ENCODE peak calls at places on chromosomes 5 and 9, in seven cellular contexts. S, G, A, U, R, K and P are unnamed samples.

GRCh38 chr9:19379697-19380046 is 364 bp downstream of the RPS6 start:
- DNase-seq in S (no peak), G (peak), A (peak), U (no peak), R (no peak), K (no peak), P (no peak)

GRCh38 chr9:127207734-127208410 is 56.7 kb upstream of the GARNL3 start:
- DNase-seq in S (no peak), G (no peak), A (no peak), U (no peak), R (no peak), K (no peak), P (no peak)

GRCh38 chr5:132822650-132823480 is 7.6 kb downstream of the SHROOM1 start:
- DNase-seq in S (no peak), G (peak), A (peak), U (peak), R (no peak), K (no peak), P (no peak)

GRCh38 chr5:167049043-167049663 is 1242.3 kb upstream of the WWC1 start:
- DNase-seq in S (no peak), G (peak), A (no peak), U (no peak), R (no peak), K (peak), P (no peak)

GRCh38 chr5:172881691-172882370 is 47.8 kb downstream of the ERGIC1 start:
- DNase-seq in S (no peak), G (no peak), A (no peak), U (peak), R (no peak), K (no peak), P (no peak)

GRCh38 chr5:54785729-54786548 is 199.5 kb downstream of the ESM1 start:
- DNase-seq in S (no peak), G (peak), A (peak), U (peak), R (peak), K (no peak), P (peak)

GRCh38 chr5:33049845-33050244 is 338.7 kb downstream of the NPR3 start:
- DNase-seq in S (no peak), G (no peak), A (peak), U (no peak), R (no peak), K (peak), P (peak)

GRCh38 chr5:117486291-117486690 is 911.7 kb upstream of the SEMA6A start:
- DNase-seq in S (no peak), G (no peak), A (no peak), U (no peak), R (no peak), K (no peak), P (no peak)

GRCh38 chr9:13607746-13608445 is 328.4 kb upstream of the MPDZ start:
- DNase-seq in S (no peak), G (no peak), A (no peak), U (no peak), R (no peak), K (no peak), P (no peak)

GRCh38 chr9:76646249-76646648 is 118.0 kb upstream of the PCA3 start:
- DNase-seq in S (no peak), G (peak), A (no peak), U (no peak), R (no peak), K (no peak), P (no peak)

GRCh38 chr9:92147030-92147853 is 32.0 kb upstream of the SPTLC1 start:
- DNase-seq in S (no peak), G (peak), A (peak), U (peak), R (peak), K (peak), P (no peak)

GRCh38 chr9:73269430-73270101 is 117.9 kb downstream of the ANXA1 start:
- DNase-seq in S (no peak), G (no peak), A (no peak), U (no peak), R (no peak), K (peak), P (no peak)

GRCh38 chr5:73591698-73592501 is 26.4 kb downstream of the UTP15 start:
- DNase-seq in S (no peak), G (no peak), A (no peak), U (no peak), R (no peak), K (peak), P (no peak)

GRCh38 chr5:65663804-65664521 is 39.1 kb downstream of the SHLD3 start:
- DNase-seq in S (no peak), G (no peak), A (no peak), U (no peak), R (no peak), K (peak), P (no peak)

GRCh38 chr9:131397100-131397790 is 3.4 kb downstream of the PRRC2B start:
- DNase-seq in S (no peak), G (no peak), A (peak), U (no peak), R (peak), K (no peak), P (no peak)
- H3K4me3 ChIP-seq in S (peak), G (no peak), A (peak), U (peak), R (peak), K (peak), P (peak)

DNA sequence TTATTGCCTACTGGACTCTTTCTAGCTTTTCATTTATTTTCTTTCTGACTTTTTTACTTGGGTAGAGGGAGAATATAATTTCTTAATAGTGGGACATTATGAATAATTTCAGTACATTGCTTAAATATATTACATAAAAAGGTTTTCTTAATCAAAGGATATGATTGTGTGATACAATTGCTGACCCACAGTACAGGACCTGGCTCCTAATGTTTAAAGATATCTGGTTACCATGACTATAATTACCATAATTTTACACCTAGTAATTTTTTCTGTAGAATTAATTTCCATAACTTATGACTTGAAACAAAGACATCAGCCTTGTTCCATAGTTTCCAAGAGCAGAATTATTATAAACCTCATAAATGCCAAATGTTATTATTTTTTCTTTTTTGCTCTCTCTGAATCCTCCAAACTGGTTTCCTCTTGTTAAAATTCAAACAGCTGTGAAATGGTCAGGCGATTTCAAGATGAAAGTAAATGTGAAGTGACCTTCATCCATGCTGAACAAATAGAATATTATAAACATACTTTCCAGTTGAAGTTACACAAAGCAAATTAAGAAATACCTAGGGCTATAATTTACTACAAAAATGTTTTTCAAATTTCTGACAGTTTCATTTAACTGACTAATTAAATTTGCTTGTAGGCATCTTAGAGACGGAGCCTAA is 301.2 kb upstream of the TYRP1 start:
- DNase-seq in S (no peak), G (no peak), A (no peak), U (no peak), R (no peak), K (no peak), P (no peak)
- H3K4me3 ChIP-seq in S (no peak), G (no peak), A (no peak), U (no peak), R (no peak), K (no peak), P (no peak)

DNA sequence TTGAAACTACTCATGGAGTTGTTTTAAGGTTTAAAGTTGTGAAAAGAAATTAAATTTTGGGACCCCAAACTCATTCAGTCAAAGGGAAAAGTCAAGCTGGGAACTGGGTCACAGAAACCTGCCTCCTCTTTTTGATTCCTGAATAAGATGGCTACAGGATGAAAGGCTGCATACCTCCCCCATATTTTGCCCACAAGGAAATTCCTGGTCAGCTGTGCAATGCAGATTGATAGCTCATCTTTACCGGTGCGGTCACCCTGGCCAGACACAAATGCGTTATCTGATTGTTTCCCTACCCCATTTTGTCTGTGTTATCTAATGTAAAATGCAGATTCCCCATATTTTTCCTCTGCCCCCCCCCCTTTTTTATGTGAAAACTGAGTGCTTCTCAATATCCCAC is 1.3 kb downstream of the HAVCR2 start:
- DNase-seq in S (no peak), G (no peak), A (no peak), U (no peak), R (no peak), K (no peak), P (no peak)
- H3K4me3 ChIP-seq in S (peak), G (no peak), A (peak), U (peak), R (no peak), K (no peak), P (peak)

GRCh38 chr5:140347382-140347781 is 979 bp upstream of the HBEGF start:
- DNase-seq in S (no peak), G (no peak), A (no peak), U (no peak), R (no peak), K (no peak), P (no peak)
- H3K4me3 ChIP-seq in S (peak), G (no peak), A (peak), U (no peak), R (peak), K (no peak), P (no peak)

GRCh38 chr9:114370985-114371335 is 16.8 kb downstream of the AKNA start:
- DNase-seq in S (no peak), G (no peak), A (peak), U (no peak), R (no peak), K (no peak), P (no peak)
- H3K4me3 ChIP-seq in S (no peak), G (no peak), A (no peak), U (no peak), R (no peak), K (no peak), P (no peak)

GRCh38 chr5:157842787-157843186 is 16.2 kb downstream of the CLINT1 start:
- DNase-seq in S (no peak), G (no peak), A (no peak), U (no peak), R (no peak), K (no peak), P (no peak)
- H3K4me3 ChIP-seq in S (no peak), G (no peak), A (no peak), U (no peak), R (no peak), K (no peak), P (no peak)

DNA sequence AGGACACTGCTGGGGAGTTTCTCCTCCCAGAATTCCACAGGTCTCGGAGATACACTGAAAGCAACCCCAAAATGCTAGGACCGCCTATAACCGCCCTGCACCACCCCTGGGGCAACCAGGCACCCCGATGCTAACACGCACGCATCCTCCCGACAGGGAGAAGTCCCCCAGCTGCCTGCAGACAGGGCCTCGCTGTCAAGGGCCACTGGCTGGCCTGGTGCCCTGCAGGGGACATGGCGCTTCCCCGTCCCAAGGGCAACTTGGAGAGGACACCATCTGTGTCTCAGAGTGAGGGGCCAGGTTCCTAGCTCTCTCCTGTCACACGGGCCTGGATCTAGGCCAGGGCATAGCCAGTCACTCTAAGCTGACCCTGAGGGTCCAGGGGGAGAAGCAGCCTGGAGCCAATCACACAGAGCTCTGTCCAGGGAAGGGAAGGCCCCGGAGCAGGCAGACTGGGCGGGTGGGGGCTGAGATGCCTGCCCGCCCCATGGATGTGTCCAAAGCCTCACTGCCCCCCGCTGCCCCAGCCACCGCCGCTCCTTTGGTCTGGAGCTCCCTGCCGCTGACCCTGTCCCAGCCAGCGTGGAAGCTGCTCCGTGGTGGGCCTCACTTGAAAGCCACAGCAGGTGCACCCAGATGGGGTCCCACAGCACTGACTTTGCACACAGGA is 9.7 kb downstream of the NOTCH1 start:
- DNase-seq in S (no peak), G (no peak), A (no peak), U (no peak), R (no peak), K (no peak), P (no peak)
- H3K4me3 ChIP-seq in S (no peak), G (no peak), A (no peak), U (no peak), R (no peak), K (no peak), P (no peak)

GRCh38 chr5:180810210-180811011 is 7.8 kb upstream of the MGAT1 start:
- DNase-seq in S (peak), G (peak), A (peak), U (peak), R (peak), K (peak), P (peak)

GRCh38 chr5:180815241-180816031 is 12.8 kb upstream of the MGAT1 start:
- DNase-seq in S (no peak), G (no peak), A (peak), U (no peak), R (no peak), K (no peak), P (no peak)

GRCh38 chr5:180811012-180811622 is 8.5 kb upstream of the MGAT1 start:
- DNase-seq in S (no peak), G (no peak), A (no peak), U (no peak), R (no peak), K (no peak), P (no peak)

GRCh38 chr5:180811623-180812119 is 9.1 kb upstream of the MGAT1 start:
- DNase-seq in S (no peak), G (no peak), A (no peak), U (no peak), R (no peak), K (no peak), P (no peak)

GRCh38 chr5:180813418-180813817 is 10.8 kb upstream of the MGAT1 start:
- DNase-seq in S (no peak), G (no peak), A (no peak), U (no peak), R (no peak), K (peak), P (no peak)
- H3K4me3 ChIP-seq in S (peak), G (peak), A (no peak), U (peak), R (peak), K (no peak), P (peak)

GRCh38 chr9:136297766-136298735 is 5.8 kb downstream of the CCDC187 start:
- DNase-seq in S (no peak), G (peak), A (peak), U (no peak), R (no peak), K (no peak), P (no peak)

GRCh38 chr9:136300016-136300415 is 3.9 kb downstream of the CCDC187 start:
- DNase-seq in S (no peak), G (peak), A (peak), U (no peak), R (no peak), K (no peak), P (no peak)

GRCh38 chr9:136297016-136297691 is 6.7 kb downstream of the CCDC187 start:
- DNase-seq in S (no peak), G (peak), A (peak), U (peak), R (no peak), K (no peak), P (no peak)

GRCh38 chr9:136300866-136301265 is 3.0 kb downstream of the CCDC187 start:
- DNase-seq in S (no peak), G (peak), A (peak), U (no peak), R (no peak), K (no peak), P (no peak)

DNA sequence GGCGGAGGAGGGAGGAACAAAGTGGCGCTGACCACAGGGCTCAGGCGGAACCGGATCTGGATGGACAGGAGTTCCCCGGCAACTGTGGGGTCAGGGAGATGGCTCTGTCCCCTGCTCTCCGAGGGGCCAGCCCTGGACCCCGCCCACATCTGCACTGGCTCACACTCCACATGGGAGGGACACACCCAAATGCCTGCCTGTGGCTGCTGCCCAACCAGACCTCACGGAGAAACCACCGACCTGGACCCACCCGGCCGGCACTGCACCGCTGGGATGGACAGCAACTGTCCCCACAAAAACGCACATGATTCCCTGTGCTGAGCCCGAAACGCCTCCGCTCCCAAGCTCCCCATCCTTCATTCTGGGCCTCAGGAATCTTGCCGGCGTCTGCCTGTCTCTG is 4.8 kb downstream of the CCDC187 start:
- DNase-seq in S (no peak), G (peak), A (peak), U (no peak), R (no peak), K (no peak), P (no peak)
- H3K4me3 ChIP-seq in S (no peak), G (no peak), A (no peak), U (no peak), R (no peak), K (no peak), P (no peak)

GRCh38 chr5:109692011-109692410 is 2.3 kb downstream of the MAN2A1 start:
- DNase-seq in S (no peak), G (no peak), A (no peak), U (no peak), R (no peak), K (no peak), P (no peak)

GRCh38 chr5:109694451-109694891 is 4.7 kb downstream of the MAN2A1 start:
- DNase-seq in S (no peak), G (no peak), A (no peak), U (no peak), R (no peak), K (no peak), P (no peak)

GRCh38 chr5:109693535-109694152 is 3.9 kb downstream of the MAN2A1 start:
- DNase-seq in S (no peak), G (no peak), A (no peak), U (no peak), R (no peak), K (no peak), P (no peak)

GRCh38 chr5:109691248-109691574 is 1.5 kb downstream of the MAN2A1 start:
- DNase-seq in S (no peak), G (no peak), A (no peak), U (no peak), R (no peak), K (no peak), P (no peak)

GRCh38 chr5:109692852-109693251 is 3.1 kb downstream of the MAN2A1 start:
- DNase-seq in S (no peak), G (no peak), A (no peak), U (no peak), R (no peak), K (no peak), P (no peak)
- H3K4me3 ChIP-seq in S (no peak), G (no peak), A (no peak), U (no peak), R (peak), K (no peak), P (peak)